ENCODE peak calls at places on chromosomes 3 and 15, in ten cellular contexts. U is CD4-positive, alpha-beta memory T cell; C is IMR-90; T is mesenchymal stem cell; X is retinal pigment epithelial cell; J is lower lobe of right lung; Z is stomach; A is neuronal stem cell; N is cardiac muscle cell; Y is fibroblast of the aortic adventitia. L is an unnamed sample.

GRCh38 chr3:195154111-195154791 is 116.7 kb downstream of the XXYLT1 start:
- DNase-seq in U (no peak), A (no peak), X (no peak), T (peak; percentile 91), N (peak; percentile 64), Z (no peak), Y (no peak), J (no peak), C (peak; percentile 82), L (no peak)

GRCh38 chr3:74601793-74602192 is 12.7 kb downstream of the CNTN3 start:
- DNase-seq in C (no peak), J (no peak), Z (no peak), X (no peak), A (no peak), Y (no peak), T (no peak), N (no peak), U (no peak), L (no peak)

GRCh38 chr15:81098884-81099601 is 35.0 kb upstream of the CFAP161 start:
- DNase-seq in Y (peak; percentile 55), N (peak; percentile 44), U (no peak), T (no peak), J (peak; percentile 56), X (no peak), A (no peak), C (peak; percentile 36), Z (no peak), L (no peak)

GRCh38 chr15:57406040-57406772 is 29.9 kb downstream of the CGNL1 start:
- DNase-seq in Z (no peak), T (peak; percentile 48), A (no peak), Y (peak; percentile 28), J (no peak), U (no peak), C (peak; percentile 19), N (no peak), X (no peak), L (no peak)

GRCh38 chr3:102354818-102355515 is 79.8 kb upstream of the ZPLD1 start:
- DNase-seq in A (no peak), Z (no peak), J (no peak), N (peak; percentile 72), X (peak; percentile 60), U (no peak), C (peak; percentile 30), Y (peak; percentile 67), T (peak; percentile 74), L (no peak)

GRCh38 chr3:72372161-72372560 is 476.1 kb downstream of the SHQ1 start:
- DNase-seq in N (no peak), Z (no peak), T (no peak), Y (no peak), J (no peak), A (no peak), U (no peak), C (no peak), X (no peak), L (no peak)

GRCh38 chr3:53084310-53085001 is 38.6 kb upstream of the SFMBT1 start:
- DNase-seq in N (no peak), X (no peak), Y (no peak), T (no peak), U (no peak), J (no peak), A (no peak), C (no peak), Z (no peak), L (no peak)

GRCh38 chr15:38660726-38661125 is 96.1 kb upstream of the RASGRP1 start:
- DNase-seq in U (no peak), J (no peak), T (no peak), N (no peak), Y (no peak), Z (no peak), C (no peak), X (no peak), A (no peak), L (no peak)

GRCh38 chr15:63243776-63244175 is 33.6 kb upstream of the APH1B start:
- DNase-seq in X (no peak), U (no peak), A (no peak), N (no peak), T (no peak), Z (no peak), C (no peak), J (no peak), Y (no peak), L (no peak)

GRCh38 chr3:184752361-184752760 is 40.5 kb upstream of the MAGEF1 start:
- DNase-seq in Z (no peak), Y (no peak), N (no peak), J (no peak), A (no peak), X (no peak), U (no peak), T (no peak), C (no peak), L (no peak)

GRCh38 chr3:127669541-127670228 is 3.1 kb upstream of the ABTB1 start:
- DNase-seq in N (no peak), C (no peak), T (no peak), Y (no peak), Z (peak; percentile 17), U (no peak), X (no peak), J (no peak), A (no peak), L (no peak)

GRCh38 chr3:11878837-11879236 is 32.2 kb upstream of the TAMM41 start:
- DNase-seq in C (no peak), X (no peak), Z (no peak), A (no peak), N (no peak), J (no peak), T (no peak), U (no peak), Y (no peak), L (no peak)

GRCh38 chr3:28973621-28974020 is 307.2 kb upstream of the RBMS3 start:
- DNase-seq in X (peak; percentile 35), N (peak; percentile 57), C (no peak), A (no peak), T (no peak), U (no peak), Y (peak; percentile 49), J (no peak), Z (no peak), L (no peak)

DNA sequence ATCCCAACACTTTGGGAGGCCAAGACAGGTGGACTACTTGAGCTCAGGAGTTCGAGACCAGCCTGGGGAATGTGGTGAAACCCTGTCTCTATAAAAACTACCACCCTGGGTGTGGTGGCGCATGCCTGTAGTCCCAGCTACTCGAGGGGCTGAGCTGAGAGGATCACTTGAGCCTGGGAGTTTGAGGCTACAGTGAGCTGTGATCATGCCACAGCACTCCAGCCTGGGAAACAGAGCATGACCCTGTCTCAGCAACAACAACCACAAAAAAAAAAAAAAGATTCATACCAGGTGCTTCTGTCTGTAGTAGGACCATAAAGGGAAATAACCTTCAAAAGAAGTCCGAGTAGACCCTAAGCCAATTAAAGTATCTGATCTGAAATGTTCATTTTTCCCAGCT is 94.5 kb downstream of the SERPINI1 start:
- DNase-seq in X (no peak), Y (no peak), J (no peak), C (no peak), N (no peak), A (no peak), T (no peak), U (no peak), Z (no peak), L (no peak)
- H3K4me3 ChIP-seq in X (no peak overlapping the region), Y (no peak overlapping the region), J (no peak overlapping the region), C (no peak overlapping the region), N (no peak overlapping the region), A (no peak overlapping the region), T (no peak overlapping the region), U (no peak overlapping the region), Z (no peak overlapping the region), L (no peak overlapping the region)

DNA sequence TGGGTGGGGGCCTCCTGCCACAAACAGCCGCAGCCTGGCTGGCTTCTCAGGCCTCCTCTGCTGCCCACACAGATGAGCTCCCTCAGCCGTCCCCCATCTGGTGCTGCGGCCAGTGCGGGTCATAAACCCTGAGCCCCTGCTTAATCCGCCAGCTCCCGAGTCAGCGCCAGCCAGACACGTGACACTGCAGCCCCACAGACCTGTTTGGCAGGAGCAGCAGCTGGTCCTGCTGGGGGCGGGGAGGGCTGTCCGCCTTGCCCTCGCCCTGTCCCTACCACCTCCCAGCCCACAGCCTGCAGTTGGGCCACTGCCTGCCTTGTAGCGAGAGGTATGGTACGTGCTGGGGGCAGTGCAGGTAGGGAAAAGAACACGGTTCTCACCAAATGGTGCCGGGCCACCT is 86.2 kb downstream of the IQSEC1 start:
- DNase-seq in Y (no peak), U (no peak), C (no peak), N (no peak), A (no peak), X (peak; percentile 62), J (no peak), Z (peak; percentile 71), T (no peak), L (no peak)
- H3K4me3 ChIP-seq in Y (no peak overlapping the region), U (no peak overlapping the region), C (no peak overlapping the region), N (no peak overlapping the region), A (no peak overlapping the region), X (peak overlapping the region; percentile 27), J (no peak overlapping the region), Z (no peak overlapping the region), T (no peak overlapping the region), L (no peak overlapping the region)

DNA sequence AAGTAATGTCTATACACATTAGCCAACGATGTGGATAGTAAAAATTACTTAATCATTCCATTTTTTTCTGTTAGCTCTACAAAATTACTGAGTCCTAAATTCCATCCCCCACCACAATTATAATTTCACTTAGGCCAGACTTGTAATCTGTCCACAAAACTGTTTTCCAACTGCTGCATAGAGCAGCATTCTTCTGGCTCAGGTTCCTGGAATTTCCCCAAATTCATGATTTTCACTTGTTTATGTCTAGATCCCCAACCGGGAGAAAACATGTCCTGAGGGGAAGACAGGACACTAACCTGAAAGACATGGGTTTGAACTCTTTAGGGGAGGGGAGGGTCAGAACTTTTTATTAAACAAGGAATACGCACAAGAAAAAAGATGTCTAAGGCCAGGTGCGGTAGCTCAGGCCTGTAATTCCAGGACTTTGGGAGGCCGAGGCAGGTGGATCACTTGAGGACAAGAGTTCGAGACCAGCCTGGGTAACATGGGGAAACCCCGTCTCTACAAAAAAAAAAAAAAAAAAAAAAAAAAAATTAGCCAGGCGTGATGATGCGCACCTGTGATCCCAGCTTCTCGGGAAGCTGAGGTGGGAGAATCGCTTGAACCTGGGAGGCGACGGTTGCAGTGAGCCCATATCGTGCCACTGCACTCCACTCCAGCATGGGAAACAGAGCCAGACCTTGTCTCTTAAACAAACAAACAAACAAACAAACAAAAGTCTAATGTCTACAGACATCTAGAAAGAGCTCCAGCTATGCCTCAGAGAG is 1.5 kb downstream of the ETFA start:
- DNase-seq in N (peak; percentile 46), J (no peak), T (peak; percentile 29), U (no peak), C (no peak), A (no peak), Y (peak; percentile 25), Z (no peak), X (no peak), L (no peak)
- H3K4me3 ChIP-seq in N (peak overlapping the region; percentile 90), J (peak overlapping the region; percentile 73), T (no peak overlapping the region), U (peak overlapping the region; percentile 74), C (no peak overlapping the region), A (peak overlapping the region; percentile 92), Y (peak overlapping the region; percentile 95), Z (peak overlapping the region; percentile 68), X (peak overlapping the region; percentile 89), L (no peak overlapping the region)

DNA sequence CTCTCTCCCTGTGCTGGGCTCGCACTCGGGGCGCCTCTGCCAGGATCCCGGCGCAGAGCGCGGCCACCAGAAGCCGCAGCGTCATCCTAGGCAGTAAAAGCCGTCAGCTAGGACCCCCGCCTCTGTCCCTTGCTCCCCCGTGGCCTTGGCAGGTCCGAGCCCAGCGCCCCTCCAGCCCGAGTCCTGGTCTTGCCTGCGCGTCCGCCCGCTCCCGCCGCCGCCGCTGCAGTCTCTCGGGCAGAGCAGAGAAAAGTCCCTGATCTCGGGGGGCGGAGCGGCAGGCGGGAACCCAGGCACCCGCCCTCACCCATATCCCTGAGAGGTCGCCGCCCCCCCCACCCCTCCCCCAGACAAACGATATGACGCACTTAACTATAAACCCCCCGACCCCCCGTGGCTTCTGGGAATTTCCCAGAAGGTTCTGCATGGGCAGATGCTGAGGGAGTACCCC is at the start of gene COL7A1:
- DNase-seq in Y (no peak), N (no peak), J (no peak), A (no peak), U (no peak), X (no peak), Z (no peak), T (no peak), C (no peak), L (no peak)
- H3K4me3 ChIP-seq in Y (peak within 1 kb of the TSS; percentile 61), N (no peak within 1 kb of the TSS), J (peak within 1 kb of the TSS; percentile 41), A (no peak within 1 kb of the TSS), U (no peak within 1 kb of the TSS), X (peak within 1 kb of the TSS; percentile 45), Z (peak within 1 kb of the TSS; percentile 40), T (peak within 1 kb of the TSS; percentile 59), C (peak within 1 kb of the TSS; percentile 52), L (peak within 1 kb of the TSS; percentile 77)

L was measured in RWPE2.